ENCODE peak calls at places on chromosomes 12 and 14, in six cellular contexts. R, S, W, P, L and F are unnamed samples.
A peak's percentile ranks its signal among the peaks of the same experiment; 100 is the strongest.

GRCh38 chr12:45615268-45615667 is 114.2 kb upstream of the ARID2 start:
- DNase-seq in R (no peak), S (no peak), W (no peak), P (no peak), L (no peak), F (no peak)

GRCh38 chr14:94548999-94549985 is 11.9 kb upstream of the SERPINA4 start:
- DNase-seq in R (peak; percentile 56), S (peak; percentile 98), W (peak; percentile 41), P (peak; percentile 28), L (no peak), F (peak; percentile 47)

GRCh38 chr14:92356677-92357076 is 33.7 kb downstream of the SLC24A4 start:
- DNase-seq in R (no peak), S (no peak), W (no peak), P (no peak), L (no peak), F (no peak)

GRCh38 chr14:101196795-101197590 is 293.5 kb upstream of the RTL1 start:
- DNase-seq in R (no peak), S (peak; percentile 59), W (peak; percentile 18), P (no peak), L (no peak), F (no peak)

GRCh38 chr12:93443576-93443975 is 1.8 kb upstream of the UBE2N start:
- DNase-seq in R (no peak), S (no peak), W (no peak), P (no peak), L (no peak), F (no peak)

GRCh38 chr12:132030367-132031038 is 80.8 kb downstream of the EP400 start:
- DNase-seq in R (no peak), S (no peak), W (no peak), P (no peak), L (no peak), F (no peak)

GRCh38 chr14:94974893-94975292 is 182.4 kb downstream of the DICER1 start:
- DNase-seq in R (no peak), S (no peak), W (no peak), P (no peak), L (no peak), F (no peak)

GRCh38 chr12:18130855-18131254 is 40.9 kb upstream of the RERGL start:
- DNase-seq in R (no peak), S (no peak), W (no peak), P (no peak), L (no peak), F (no peak)

GRCh38 chr14:21084988-21085853 is 13.2 kb downstream of the ZNF219 start:
- DNase-seq in R (no peak), S (no peak), W (no peak), P (no peak), L (no peak), F (no peak)

GRCh38 chr12:110244372-110244771 is 36.7 kb upstream of the ATP2A2 start:
- DNase-seq in R (no peak), S (no peak), W (no peak), P (no peak), L (no peak), F (no peak)

GRCh38 chr14:21868442-21869046 is 194.9 kb upstream of the OR4E1 start:
- DNase-seq in R (peak; percentile 68), S (peak; percentile 88), W (peak; percentile 41), P (peak; percentile 48), L (no peak), F (peak; percentile 27)

GRCh38 chr12:3421191-3421590 is 69.8 kb upstream of the PRMT8 start:
- DNase-seq in R (no peak), S (no peak), W (no peak), P (no peak), L (no peak), F (peak; percentile 59)

GRCh38 chr14:54642121-54642520 is 75.2 kb downstream of the SAMD4A start:
- DNase-seq in R (peak; percentile 62), S (no peak), W (no peak), P (no peak), L (no peak), F (no peak)

GRCh38 chr14:71475916-71476315 is 456.3 kb upstream of the RGS6 start:
- DNase-seq in R (no peak), S (no peak), W (no peak), P (no peak), L (no peak), F (no peak)

DNA sequence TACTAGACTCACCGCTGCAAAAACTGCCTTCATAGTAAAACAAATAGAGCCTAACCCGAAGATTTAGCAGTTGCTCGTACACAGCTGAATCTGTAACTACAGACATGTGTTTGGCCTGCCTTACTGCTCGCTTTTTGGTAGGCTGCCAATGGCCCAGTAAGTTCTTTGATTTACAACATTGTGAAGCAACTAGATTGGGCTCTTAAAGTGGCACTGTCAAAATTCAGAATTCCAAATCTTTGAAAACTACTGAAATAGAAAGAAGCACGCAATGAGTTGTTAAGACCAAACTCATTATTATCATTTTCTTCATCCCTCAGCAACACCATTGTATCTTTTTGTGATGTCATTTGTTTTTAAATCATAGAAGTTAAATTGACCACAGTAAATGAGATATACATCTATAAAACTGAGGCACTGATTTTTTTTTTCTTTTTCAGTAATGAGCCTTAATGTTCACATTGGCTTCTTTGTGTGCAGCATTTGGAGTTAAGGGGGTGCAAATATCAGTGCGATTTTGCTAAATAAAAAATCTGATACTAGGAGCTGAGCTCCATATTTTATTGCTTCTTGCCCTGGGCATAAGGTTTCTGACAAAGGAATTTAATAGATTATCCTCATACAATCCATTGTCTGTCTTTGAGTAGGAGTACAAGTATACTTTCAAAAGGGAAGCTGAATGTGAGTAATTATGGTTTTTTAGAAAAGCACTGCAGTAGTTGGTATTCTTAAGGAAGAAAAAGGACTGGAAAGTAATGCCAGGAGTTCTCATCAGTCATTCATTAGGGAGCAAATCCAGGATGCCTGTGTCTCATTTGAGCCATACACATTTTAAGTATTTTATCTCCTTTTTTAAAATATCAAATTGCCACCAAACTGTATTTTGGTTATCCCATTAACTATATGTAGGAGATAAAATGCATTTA is 138.5 kb downstream of the KICS2 start:
- DNase-seq in R (no peak), S (no peak), W (no peak), P (no peak), L (no peak), F (no peak)
- H3K4me3 ChIP-seq in R (no peak overlapping the region), S (no peak overlapping the region), W (no peak overlapping the region), P (no peak overlapping the region), L (no peak overlapping the region), F (no peak overlapping the region)

DNA sequence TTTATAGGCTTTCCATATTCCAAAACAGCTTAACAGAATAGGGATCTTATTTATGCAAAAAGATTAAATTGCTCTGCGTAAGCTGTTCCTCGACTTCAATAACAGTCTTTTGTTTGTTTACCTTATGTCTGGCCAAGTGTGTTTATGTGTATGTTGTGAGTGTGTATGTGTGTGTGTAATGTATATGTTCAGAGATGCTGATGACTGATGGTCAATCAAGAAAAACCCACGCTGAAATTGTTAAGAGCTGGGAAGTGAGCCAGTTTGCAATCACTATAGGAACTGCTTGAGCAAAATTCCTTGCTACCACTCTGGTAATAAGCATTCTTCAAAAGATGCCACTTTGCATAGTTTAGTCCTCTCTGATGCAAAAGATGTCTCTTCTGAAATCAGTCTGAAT is 59.6 kb downstream of the PRKD1 start:
- DNase-seq in R (no peak), S (no peak), W (no peak), P (no peak), L (no peak), F (no peak)
- TF ChIP-seq ZNF274 in R (no peak), S (no peak), W (no peak), P (no peak), L (no peak), F (no peak)

GRCh38 chr12:57891639-57892228 is 45.2 kb upstream of the CTDSP2 start:
- DNase-seq in R (no peak), S (no peak), W (no peak), P (no peak), L (no peak), F (no peak)
- TF ChIP-seq YY1 in R (no peak), S (no peak), W (no peak), P (no peak), L (no peak), F (no peak)

DNA sequence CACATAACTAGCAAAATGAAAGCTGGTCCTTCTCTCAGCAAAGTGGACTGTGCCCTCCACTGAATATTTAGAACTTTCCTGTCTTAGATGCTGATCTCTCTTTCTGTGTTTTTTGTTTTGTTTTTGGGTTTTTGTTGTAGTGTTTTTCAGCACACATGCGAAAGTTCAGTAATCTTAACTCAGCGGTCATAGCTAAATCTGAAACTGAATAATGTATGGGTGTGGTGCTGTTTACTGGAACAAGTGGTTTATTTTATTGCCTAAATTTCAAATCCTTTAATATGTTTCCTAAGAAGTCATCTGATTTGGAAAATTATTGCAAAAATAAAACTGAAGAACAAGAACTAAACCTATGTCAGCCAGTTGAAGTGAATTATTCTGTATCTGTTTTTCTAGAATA is 116.0 kb upstream of the LRIG3 start:
- DNase-seq in R (no peak), S (no peak), W (no peak), P (no peak), L (no peak), F (no peak)
- H3K4me3 ChIP-seq in R (no peak overlapping the region), S (no peak overlapping the region), W (no peak overlapping the region), P (no peak overlapping the region), L (no peak overlapping the region), F (no peak overlapping the region)

GRCh38 chr12:107677671-107678070 is 7.9 kb upstream of the PWP1 start:
- DNase-seq in R (no peak), S (no peak), W (no peak), P (no peak), L (no peak), F (no peak)
- TF ChIP-seq ZNF274 in R (no peak), S (no peak), W (no peak), P (no peak), L (no peak), F (no peak)